ENCODE peak calls at places on chromosomes 13 and 19, in ten cellular contexts. E is ascending aorta, X is glutamatergic neuron, H is BE2C, V is GM23338, C is Panc1, S is cardiac muscle cell, G is breast epithelium, B is lower lobe of right lung, I is AG04450. W is an unnamed sample.
A peak's percentile ranks its signal among the peaks of the same experiment; 100 is the strongest.

GRCh38 chr13:106238690-106239089 is 296.8 kb downstream of the EFNB2 start:
- DNase-seq in E (no peak), X (no peak), H (peak; percentile 70), V (no peak), C (no peak), S (no peak), G (no peak), B (no peak), I (no peak), W (no peak)

GRCh38 chr13:44618326-44618725 is 42.2 kb upstream of the TSC22D1 start:
- DNase-seq in E (no peak), X (no peak), H (no peak), V (no peak), C (no peak), S (no peak), G (no peak), B (no peak), I (no peak), W (no peak)

GRCh38 chr19:56692496-56692895 is 20.9 kb upstream of the ZNF835 start:
- DNase-seq in E (no peak), X (no peak), H (no peak), V (no peak), C (no peak), S (no peak), G (no peak), B (no peak), I (no peak), W (peak; percentile 50)

GRCh38 chr13:24716011-24716410 is 35.8 kb downstream of the ATP12A start:
- DNase-seq in E (peak; percentile 24), X (no peak), H (no peak), V (peak; percentile 77), C (no peak), S (peak; percentile 7), G (no peak), B (no peak), I (no peak), W (peak; percentile 43)

GRCh38 chr13:37899753-37900152 is 30.2 kb upstream of the TRPC4 start:
- DNase-seq in E (no peak), X (no peak), H (no peak), V (no peak), C (no peak), S (no peak), G (no peak), B (no peak), I (no peak), W (no peak)

GRCh38 chr13:99085139-99085845 is 107.4 kb upstream of the DOCK9 start:
- DNase-seq in E (no peak), X (no peak), H (no peak), V (peak; percentile 55), C (no peak), S (peak; percentile 28), G (no peak), B (no peak), I (no peak), W (no peak)

GRCh38 chr19:13987101-13987890 is 18.8 kb downstream of the RFX1 start:
- DNase-seq in E (no peak), X (no peak), H (no peak), V (no peak), C (no peak), S (no peak), G (no peak), B (peak; percentile 80), I (no peak), W (no peak)

GRCh38 chr19:45754323-45754722 is 14.7 kb downstream of the SIX5 start:
- DNase-seq in E (no peak), X (no peak), H (no peak), V (no peak), C (no peak), S (no peak), G (no peak), B (no peak), I (no peak), W (no peak)

GRCh38 chr13:49497272-49497671 is 1.5 kb downstream of the PHF11 start:
- DNase-seq in E (no peak), X (no peak), H (no peak), V (no peak), C (no peak), S (no peak), G (peak; percentile 18), B (no peak), I (no peak), W (no peak)

GRCh38 chr13:49494645-49495044 is 1.1 kb upstream of the PHF11 start:
- DNase-seq in E (no peak), X (no peak), H (no peak), V (no peak), C (no peak), S (no peak), G (no peak), B (no peak), I (no peak), W (no peak)

GRCh38 chr13:49495783-49496762 is at the start of gene PHF11:
- DNase-seq in E (peak; percentile 92), X (peak; percentile 46), H (peak; percentile 30), V (peak; percentile 78), C (no peak), S (peak; percentile 64), G (peak; percentile 71), B (peak; percentile 93), I (no peak), W (no peak)

GRCh38 chr13:49499889-49500660 is 4.3 kb downstream of the PHF11 start:
- DNase-seq in E (no peak), X (no peak), H (no peak), V (no peak), C (no peak), S (no peak), G (no peak), B (no peak), I (peak; percentile 71), W (no peak)

GRCh38 chr13:49498211-49498610 is 2.5 kb downstream of the PHF11 start:
- DNase-seq in E (no peak), X (no peak), H (no peak), V (no peak), C (no peak), S (no peak), G (no peak), B (no peak), I (no peak), W (no peak)
- TF ChIP-seq CTCF in E (no peak), X (no peak), H (no peak), V (no peak), C (no peak), S (no peak), G (no peak), B (no peak), I (no peak), W (no peak)

GRCh38 chr13:110354715-110355473 is 47.8 kb downstream of the COL4A2 start:
- DNase-seq in E (no peak), X (no peak), H (no peak), V (no peak), C (no peak), S (no peak), G (no peak), B (no peak), I (no peak), W (peak; percentile 4)

GRCh38 chr13:110354209-110354627 is 47.1 kb downstream of the COL4A2 start:
- DNase-seq in E (peak; percentile 60), X (no peak), H (no peak), V (no peak), C (no peak), S (no peak), G (no peak), B (no peak), I (no peak), W (peak; percentile 3)

GRCh38 chr13:110351636-110352420 is 44.7 kb downstream of the COL4A2 start:
- DNase-seq in E (peak; percentile 62), X (no peak), H (no peak), V (no peak), C (no peak), S (no peak), G (no peak), B (no peak), I (no peak), W (peak; percentile 1)

GRCh38 chr13:110353339-110353977 is 46.4 kb downstream of the COL4A2 start:
- DNase-seq in E (peak; percentile 57), X (no peak), H (no peak), V (no peak), C (no peak), S (no peak), G (no peak), B (peak; percentile 59), I (no peak), W (peak; percentile 3)

DNA sequence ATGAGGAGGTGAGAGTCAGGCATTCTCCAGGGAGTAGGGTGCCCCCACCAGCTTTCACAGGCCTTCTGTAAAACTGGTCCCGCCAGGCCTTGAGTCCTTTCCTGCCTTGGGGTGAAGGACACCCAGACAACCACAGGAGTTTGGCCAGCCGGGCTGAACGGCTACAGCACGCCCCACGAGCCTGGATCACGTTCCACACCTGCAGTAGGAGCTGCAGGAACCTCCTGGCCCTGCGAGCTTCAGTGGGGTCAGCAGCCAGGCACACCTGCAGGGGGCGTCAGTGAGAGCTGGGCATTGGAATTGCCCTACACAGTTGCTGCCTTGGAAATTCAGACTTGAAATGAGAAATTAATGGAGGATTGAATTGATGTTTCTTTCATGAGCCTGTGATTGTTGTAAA is 45.7 kb downstream of the COL4A2 start:
- DNase-seq in E (no peak), X (no peak), H (peak; percentile 25), V (peak; percentile 72), C (no peak), S (no peak), G (no peak), B (no peak), I (no peak), W (peak; percentile 36)
- TF ChIP-seq CTCF in E (no peak), X (peak; percentile 14), H (peak; percentile 36), V (peak; percentile 85), C (no peak), S (peak; percentile 33), G (no peak), B (no peak), I (peak; percentile 22), W (peak; percentile 68)

GRCh38 chr19:47432499-47432898 is 13.2 kb upstream of the MEIS3 start:
- DNase-seq in E (no peak), X (no peak), H (no peak), V (no peak), C (no peak), S (no peak), G (no peak), B (no peak), I (no peak), W (no peak)

GRCh38 chr19:47432091-47432490 is 12.8 kb upstream of the MEIS3 start:
- DNase-seq in E (no peak), X (no peak), H (no peak), V (no peak), C (no peak), S (no peak), G (no peak), B (no peak), I (no peak), W (no peak)

GRCh38 chr19:47429140-47429793 is 9.9 kb upstream of the MEIS3 start:
- DNase-seq in E (no peak), X (no peak), H (no peak), V (peak; percentile 75), C (no peak), S (no peak), G (no peak), B (no peak), I (no peak), W (no peak)

GRCh38 chr19:47428177-47428894 is 9.0 kb upstream of the MEIS3 start:
- DNase-seq in E (peak; percentile 82), X (peak; percentile 98), H (peak; percentile 100), V (peak; percentile 100), C (peak; percentile 48), S (peak; percentile 100), G (peak; percentile 93), B (peak; percentile 86), I (peak; percentile 92), W (peak; percentile 100)

DNA sequence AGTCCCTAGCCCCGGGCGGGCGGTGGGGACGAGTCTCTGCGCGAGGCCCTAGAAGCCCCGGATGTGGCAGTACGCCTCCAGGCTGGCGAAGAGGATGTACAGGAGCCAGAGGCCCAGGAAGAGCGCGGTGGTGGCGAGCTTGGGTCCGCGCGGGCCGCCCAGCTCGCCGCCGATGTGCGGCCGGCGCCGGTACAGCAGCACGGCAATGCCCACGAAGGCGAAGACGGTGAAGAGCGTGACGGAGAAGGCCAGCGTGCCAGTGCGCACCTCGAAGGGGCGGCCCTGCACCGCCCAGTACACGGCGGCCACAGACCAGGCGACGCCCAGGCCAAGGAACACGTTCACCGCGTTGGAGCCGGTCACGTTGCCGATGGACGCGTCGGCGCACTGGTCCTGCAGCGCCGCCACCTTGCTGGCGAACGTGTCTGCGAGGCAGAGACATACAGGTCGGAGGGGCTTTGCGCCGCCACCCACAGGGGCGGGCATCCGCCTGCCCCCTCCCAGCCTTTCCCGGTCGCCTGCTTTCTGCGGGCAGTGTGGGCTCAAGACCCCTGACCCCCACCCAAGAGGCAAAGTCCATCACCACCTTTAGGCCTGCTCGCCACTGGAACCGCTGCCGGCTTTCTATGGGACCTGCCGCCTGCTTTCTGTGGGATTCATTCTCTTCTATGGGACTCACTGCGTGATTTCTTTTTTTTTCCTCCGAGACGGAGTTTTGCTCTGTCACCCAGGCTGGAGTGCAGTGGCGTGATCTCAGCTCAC is 10.9 kb upstream of the MEIS3 start:
- DNase-seq in E (no peak), X (peak; percentile 70), H (no peak), V (peak; percentile 79), C (no peak), S (peak; percentile 33), G (no peak), B (peak; percentile 71), I (no peak), W (no peak)
- TF ChIP-seq CTCF in E (peak; percentile 35), X (peak; percentile 41), H (no peak), V (no peak), C (peak; percentile 32), S (peak; percentile 16), G (peak; percentile 56), B (no peak), I (peak; percentile 19), W (no peak)

DNA sequence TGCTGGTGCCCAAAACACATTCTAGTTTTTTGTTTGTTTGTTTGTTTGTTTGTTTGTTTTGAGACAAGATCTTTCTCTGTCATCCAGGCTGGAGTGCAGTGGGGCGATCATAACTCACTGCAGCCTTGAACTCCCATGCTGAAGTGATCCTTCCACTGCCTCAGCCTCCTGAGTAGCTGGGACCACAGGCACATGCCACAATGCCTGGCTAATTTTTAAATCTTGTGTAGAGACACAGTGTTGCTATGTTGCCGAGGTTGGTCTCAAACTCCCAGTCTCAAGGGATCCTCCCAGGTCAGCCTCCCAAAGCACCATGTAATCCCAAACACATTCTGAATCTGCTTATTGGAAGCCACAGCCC is 15.8 kb downstream of the PLA2G4C start:
- DNase-seq in E (no peak), X (no peak), H (no peak), V (no peak), C (no peak), S (no peak), G (no peak), B (no peak), I (no peak), W (no peak)
- TF ChIP-seq CTCF in E (no peak), X (no peak), H (no peak), V (no peak), C (no peak), S (no peak), G (no peak), B (no peak), I (no peak), W (no peak)